ENCODE peak calls at places on chromosomes 12 and 14, in nine cellular contexts. One of them, this sample, is unnamed.

GRCh38 chr14:91367173-91368171 is 50.1 kb downstream of the CCDC88C start:
- DNase-seq in fibroblast of the aortic adventitia: no peak
- DNase-seq in tibial artery: no peak
- DNase-seq in cardiac fibroblast: peak
- DNase-seq in right lobe of liver: no peak
- DNase-seq in A549: no peak
- DNase-seq in astrocyte: peak
- DNase-seq in B cell: peak
- DNase-seq in choroid plexus epithelial cell: peak
- DNase-seq in this sample: peak

GRCh38 chr14:66240112-66240511 is 246.1 kb upstream of the CCDC196 start:
- DNase-seq in fibroblast of the aortic adventitia: peak
- DNase-seq in tibial artery: no peak
- DNase-seq in A549: no peak
- DNase-seq in cardiac fibroblast: peak
- DNase-seq in right lobe of liver: no peak
- DNase-seq in B cell: no peak
- DNase-seq in choroid plexus epithelial cell: peak
- DNase-seq in astrocyte: peak
- DNase-seq in this sample: no peak

GRCh38 chr12:128684357-128684756 is 139.4 kb downstream of the SLC15A4 start:
- DNase-seq in cardiac fibroblast: no peak
- DNase-seq in B cell: no peak
- DNase-seq in right lobe of liver: no peak
- DNase-seq in fibroblast of the aortic adventitia: no peak
- DNase-seq in astrocyte: no peak
- DNase-seq in choroid plexus epithelial cell: no peak
- DNase-seq in A549: no peak
- DNase-seq in tibial artery: no peak
- DNase-seq in this sample: no peak

GRCh38 chr14:95651028-95651427 is 35.2 kb upstream of the TCL1B start:
- DNase-seq in choroid plexus epithelial cell: no peak
- DNase-seq in A549: no peak
- DNase-seq in fibroblast of the aortic adventitia: no peak
- DNase-seq in tibial artery: no peak
- DNase-seq in cardiac fibroblast: no peak
- DNase-seq in B cell: no peak
- DNase-seq in astrocyte: no peak
- DNase-seq in right lobe of liver: no peak
- DNase-seq in this sample: no peak

GRCh38 chr12:26402648-26403047 is 207.3 kb downstream of the SSPN start:
- DNase-seq in astrocyte: peak
- DNase-seq in cardiac fibroblast: peak
- DNase-seq in tibial artery: no peak
- DNase-seq in right lobe of liver: no peak
- DNase-seq in B cell: peak
- DNase-seq in fibroblast of the aortic adventitia: no peak
- DNase-seq in A549: no peak
- DNase-seq in choroid plexus epithelial cell: peak
- DNase-seq in this sample: peak

GRCh38 chr14:54804720-54805060 is 97.9 kb downstream of the GCH1 start:
- DNase-seq in astrocyte: no peak
- DNase-seq in tibial artery: no peak
- DNase-seq in fibroblast of the aortic adventitia: no peak
- DNase-seq in right lobe of liver: peak
- DNase-seq in choroid plexus epithelial cell: no peak
- DNase-seq in B cell: no peak
- DNase-seq in cardiac fibroblast: no peak
- DNase-seq in A549: no peak
- DNase-seq in this sample: no peak

GRCh38 chr12:81257952-81258551 is 180.2 kb downstream of the ACSS3 start:
- DNase-seq in B cell: no peak
- DNase-seq in tibial artery: no peak
- DNase-seq in fibroblast of the aortic adventitia: peak
- DNase-seq in cardiac fibroblast: peak
- DNase-seq in choroid plexus epithelial cell: peak
- DNase-seq in A549: no peak
- DNase-seq in right lobe of liver: no peak
- DNase-seq in astrocyte: peak
- DNase-seq in this sample: no peak

GRCh38 chr12:46452776-46453175 is 80.2 kb upstream of the SLC38A2 start:
- DNase-seq in fibroblast of the aortic adventitia: no peak
- DNase-seq in B cell: no peak
- DNase-seq in A549: no peak
- DNase-seq in astrocyte: no peak
- DNase-seq in tibial artery: no peak
- DNase-seq in right lobe of liver: no peak
- DNase-seq in cardiac fibroblast: no peak
- DNase-seq in choroid plexus epithelial cell: no peak
- DNase-seq in this sample: no peak

GRCh38 chr12:78229491-78230209 is 399.0 kb downstream of the NAV3 start:
- DNase-seq in choroid plexus epithelial cell: peak
- DNase-seq in A549: peak
- DNase-seq in astrocyte: peak
- DNase-seq in tibial artery: no peak
- DNase-seq in right lobe of liver: peak
- DNase-seq in cardiac fibroblast: peak
- DNase-seq in B cell: no peak
- DNase-seq in fibroblast of the aortic adventitia: peak
- DNase-seq in this sample: no peak

GRCh38 chr14:37171678-37172023 is 755 bp downstream of the SLC25A21 start:
- DNase-seq in A549: no peak
- DNase-seq in choroid plexus epithelial cell: no peak
- DNase-seq in right lobe of liver: no peak
- DNase-seq in tibial artery: no peak
- DNase-seq in astrocyte: no peak
- DNase-seq in fibroblast of the aortic adventitia: no peak
- DNase-seq in cardiac fibroblast: no peak
- DNase-seq in B cell: no peak
- DNase-seq in this sample: no peak

GRCh38 chr14:37172936-37173613 is 669 bp upstream of the SLC25A21 start:
- DNase-seq in A549: no peak
- DNase-seq in tibial artery: no peak
- DNase-seq in astrocyte: no peak
- DNase-seq in fibroblast of the aortic adventitia: no peak
- DNase-seq in cardiac fibroblast: no peak
- DNase-seq in choroid plexus epithelial cell: no peak
- DNase-seq in B cell: no peak
- DNase-seq in right lobe of liver: no peak
- DNase-seq in this sample: no peak

GRCh38 chr14:37170993-37171392 is 1.4 kb downstream of the SLC25A21 start:
- DNase-seq in choroid plexus epithelial cell: no peak
- DNase-seq in A549: no peak
- DNase-seq in tibial artery: no peak
- DNase-seq in fibroblast of the aortic adventitia: no peak
- DNase-seq in astrocyte: no peak
- DNase-seq in right lobe of liver: no peak
- DNase-seq in B cell: no peak
- DNase-seq in cardiac fibroblast: no peak
- DNase-seq in this sample: no peak

GRCh38 chr14:37170237-37170636 is 2.2 kb downstream of the SLC25A21 start:
- DNase-seq in fibroblast of the aortic adventitia: no peak
- DNase-seq in B cell: no peak
- DNase-seq in cardiac fibroblast: no peak
- DNase-seq in tibial artery: no peak
- DNase-seq in astrocyte: no peak
- DNase-seq in choroid plexus epithelial cell: no peak
- DNase-seq in right lobe of liver: no peak
- DNase-seq in A549: no peak
- DNase-seq in this sample: no peak

GRCh38 chr14:37172024-37172869 is at the start of gene SLC25A21:
- DNase-seq in cardiac fibroblast: peak
- DNase-seq in choroid plexus epithelial cell: peak
- DNase-seq in A549: peak
- DNase-seq in right lobe of liver: peak
- DNase-seq in fibroblast of the aortic adventitia: peak
- DNase-seq in tibial artery: peak
- DNase-seq in astrocyte: peak
- DNase-seq in B cell: no peak
- DNase-seq in this sample: peak
- TF ChIP-seq CTCF in cardiac fibroblast: no peak
- TF ChIP-seq CTCF in choroid plexus epithelial cell: peak
- TF ChIP-seq CTCF in A549: no peak
- TF ChIP-seq CTCF in right lobe of liver: no peak
- TF ChIP-seq CTCF in fibroblast of the aortic adventitia: peak
- TF ChIP-seq CTCF in tibial artery: no peak
- TF ChIP-seq CTCF in astrocyte: no peak
- TF ChIP-seq CTCF in B cell: no peak
- TF ChIP-seq CTCF in this sample: no peak

DNA sequence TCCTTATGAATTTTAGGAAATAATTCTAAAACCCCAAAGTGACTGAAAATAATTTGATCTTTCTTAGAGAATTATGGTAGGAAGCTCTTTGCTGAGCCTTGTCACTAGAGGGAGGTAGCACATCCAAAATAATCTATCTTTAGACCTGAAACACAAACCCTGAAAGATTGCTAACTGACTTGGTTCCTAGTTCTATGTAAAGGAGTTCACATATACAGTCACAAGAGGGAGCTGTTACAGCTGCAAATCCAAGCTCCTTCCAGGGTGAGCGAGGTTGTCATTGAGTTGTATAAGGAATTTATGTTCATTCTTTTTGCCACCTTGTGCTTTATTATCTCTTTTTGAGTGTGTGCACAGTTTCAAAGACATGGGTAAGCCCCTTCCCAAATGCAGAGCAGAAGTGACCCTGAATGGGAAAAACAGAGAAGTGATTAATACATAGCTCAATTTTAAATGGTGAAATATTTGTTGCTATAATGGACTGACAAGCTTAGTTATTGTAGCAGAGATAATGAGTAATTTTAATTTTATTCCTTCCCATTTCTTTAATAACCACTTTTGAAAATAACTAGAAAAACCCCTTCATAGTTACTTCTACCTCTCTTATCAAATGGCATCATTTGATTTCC is 387.9 kb downstream of the DAD1 start:
- DNase-seq in cardiac fibroblast: peak
- DNase-seq in tibial artery: no peak
- DNase-seq in choroid plexus epithelial cell: peak
- DNase-seq in fibroblast of the aortic adventitia: peak
- DNase-seq in right lobe of liver: no peak
- DNase-seq in B cell: no peak
- DNase-seq in astrocyte: peak
- DNase-seq in A549: peak
- DNase-seq in this sample: no peak
- TF ChIP-seq CTCF in cardiac fibroblast: peak
- TF ChIP-seq CTCF in tibial artery: peak
- TF ChIP-seq CTCF in choroid plexus epithelial cell: peak
- TF ChIP-seq CTCF in fibroblast of the aortic adventitia: peak
- TF ChIP-seq CTCF in right lobe of liver: peak
- TF ChIP-seq CTCF in B cell: peak
- TF ChIP-seq CTCF in astrocyte: peak
- TF ChIP-seq CTCF in A549: peak
- TF ChIP-seq CTCF in this sample: peak

GRCh38 chr14:104723651-104724406 is at the start of gene ADSS1:
- DNase-seq in tibial artery: peak
- DNase-seq in B cell: peak
- DNase-seq in A549: peak
- DNase-seq in astrocyte: no peak
- DNase-seq in cardiac fibroblast: peak
- DNase-seq in fibroblast of the aortic adventitia: no peak
- DNase-seq in right lobe of liver: peak
- DNase-seq in choroid plexus epithelial cell: peak
- DNase-seq in this sample: peak
- TF ChIP-seq CTCF in tibial artery: peak
- TF ChIP-seq CTCF in B cell: peak
- TF ChIP-seq CTCF in A549: peak
- TF ChIP-seq CTCF in astrocyte: peak
- TF ChIP-seq CTCF in cardiac fibroblast: peak
- TF ChIP-seq CTCF in fibroblast of the aortic adventitia: peak
- TF ChIP-seq CTCF in right lobe of liver: peak
- TF ChIP-seq CTCF in choroid plexus epithelial cell: peak
- TF ChIP-seq CTCF in this sample: peak

DNA sequence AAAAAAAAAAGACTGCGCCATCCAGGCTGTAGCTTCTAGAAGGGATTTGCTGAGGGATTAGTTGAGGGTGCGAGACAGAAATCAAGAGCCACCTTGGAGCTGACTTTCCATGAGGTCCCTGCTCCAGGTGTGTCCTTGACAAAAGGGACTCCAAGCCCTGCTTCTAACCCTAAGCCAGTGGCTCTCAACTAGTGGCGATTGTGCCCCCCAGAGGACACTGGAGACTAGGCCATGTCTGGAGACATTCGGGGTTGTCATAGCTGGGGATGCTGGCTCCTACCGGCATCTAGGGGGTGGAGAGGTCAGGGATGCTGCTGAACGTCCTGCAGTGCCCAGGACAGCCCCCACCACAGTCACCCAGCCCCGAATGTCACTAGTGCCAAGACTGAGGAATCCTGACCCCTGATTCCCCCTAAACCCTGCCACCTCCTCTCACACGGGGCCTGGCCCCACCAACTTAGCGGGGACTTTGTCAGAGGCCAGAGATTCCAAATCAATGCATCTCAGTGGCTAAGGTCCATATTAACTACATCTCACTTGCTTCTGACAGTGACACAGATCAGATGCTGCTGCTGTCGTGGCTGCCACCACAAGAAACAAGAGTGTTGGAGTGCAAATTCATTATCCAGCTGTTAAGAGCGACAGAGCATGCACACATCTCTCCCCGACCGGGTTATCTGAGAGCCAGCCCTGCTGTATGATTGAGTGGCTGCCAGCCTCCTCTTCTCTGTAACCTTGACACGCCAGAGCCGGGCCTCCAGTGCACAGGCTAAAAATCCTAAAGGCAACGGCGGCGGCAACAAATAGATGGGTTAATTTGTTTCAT is 40.4 kb downstream of the SPRING1 start:
- DNase-seq in fibroblast of the aortic adventitia: peak
- DNase-seq in choroid plexus epithelial cell: no peak
- DNase-seq in B cell: no peak
- DNase-seq in right lobe of liver: no peak
- DNase-seq in astrocyte: no peak
- DNase-seq in tibial artery: no peak
- DNase-seq in A549: peak
- DNase-seq in cardiac fibroblast: peak
- DNase-seq in this sample: no peak
- TF ChIP-seq CTCF in fibroblast of the aortic adventitia: peak
- TF ChIP-seq CTCF in choroid plexus epithelial cell: peak
- TF ChIP-seq CTCF in B cell: no peak
- TF ChIP-seq CTCF in right lobe of liver: no peak
- TF ChIP-seq CTCF in astrocyte: peak
- TF ChIP-seq CTCF in tibial artery: no peak
- TF ChIP-seq CTCF in A549: peak
- TF ChIP-seq CTCF in cardiac fibroblast: peak
- TF ChIP-seq CTCF in this sample: no peak

DNA sequence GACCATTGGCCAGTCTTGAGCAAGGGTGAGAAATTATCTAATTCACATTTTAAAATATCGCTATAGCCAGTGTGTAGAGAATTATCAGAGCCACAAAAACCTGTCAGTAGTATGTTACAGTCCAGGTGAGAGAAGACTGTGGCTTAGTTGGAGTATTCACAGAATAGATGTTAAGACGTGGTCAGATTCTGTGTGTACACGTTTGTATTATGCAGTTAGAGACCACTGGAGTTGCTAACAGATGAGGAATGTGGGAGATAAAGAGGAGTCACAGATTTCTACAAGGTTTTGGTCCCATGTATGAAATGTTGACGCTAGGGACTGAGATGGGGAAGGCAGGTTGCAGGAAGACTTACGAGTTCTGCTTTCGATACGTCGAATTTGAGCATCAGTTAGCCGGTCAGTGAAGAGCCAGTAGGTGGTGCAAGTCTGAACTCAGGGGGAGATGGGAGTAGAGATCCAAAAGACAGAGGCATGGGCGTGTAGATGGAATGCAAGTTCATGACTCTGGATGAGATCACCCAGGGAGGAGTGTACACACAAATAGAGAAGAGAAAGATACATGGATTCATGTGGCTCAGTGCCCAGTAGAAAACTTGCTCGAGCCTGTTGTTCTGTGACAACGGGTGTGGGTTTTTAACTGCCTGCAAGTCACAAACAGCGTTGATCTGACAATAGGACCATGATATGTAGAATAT is 114.8 kb upstream of the FLRT2 start:
- DNase-seq in astrocyte: peak
- DNase-seq in fibroblast of the aortic adventitia: peak
- DNase-seq in choroid plexus epithelial cell: peak
- DNase-seq in B cell: no peak
- DNase-seq in A549: peak
- DNase-seq in tibial artery: no peak
- DNase-seq in cardiac fibroblast: peak
- DNase-seq in right lobe of liver: no peak
- DNase-seq in this sample: peak
- TF ChIP-seq CTCF in astrocyte: peak
- TF ChIP-seq CTCF in fibroblast of the aortic adventitia: peak
- TF ChIP-seq CTCF in choroid plexus epithelial cell: peak
- TF ChIP-seq CTCF in B cell: no peak
- TF ChIP-seq CTCF in A549: peak
- TF ChIP-seq CTCF in tibial artery: no peak
- TF ChIP-seq CTCF in cardiac fibroblast: peak
- TF ChIP-seq CTCF in right lobe of liver: no peak
- TF ChIP-seq CTCF in this sample: no peak

This sample was measured in lung.